ENCODE peak calls at places on chromosomes 1 and 21, in six cellular contexts. E is GM19239, T is HFFc6, Y is AG08396, P is ovary, M is NCI-H2107. N is an unnamed sample.
A peak's percentile ranks its signal among the peaks of the same experiment; 100 is the strongest.

GRCh38 chr21:44533121-44533890 is 6.7 kb downstream of the KRTAP10-1 start:
- DNase-seq in E (no peak), T (no peak), Y (no peak), P (no peak), M (no peak), N (no peak)

GRCh38 chr1:172515927-172516326 is 17.0 kb upstream of the SUCO start:
- DNase-seq in E (no peak), T (no peak), Y (no peak), P (no peak), M (no peak), N (no peak)

GRCh38 chr1:51331206-51332100 is 1.1 kb upstream of the TTC39A start:
- DNase-seq in E (peak; percentile 68), T (peak; percentile 60), Y (peak; percentile 84), P (no peak), M (no peak), N (peak; percentile 19)

GRCh38 chr1:87497804-87498203 is 169.1 kb downstream of the LMO4 start:
- DNase-seq in E (no peak), T (no peak), Y (no peak), P (no peak), M (no peak), N (no peak)

GRCh38 chr1:77546890-77547289 is 135.6 kb downstream of the ZZZ3 start:
- DNase-seq in E (no peak), T (no peak), Y (no peak), P (no peak), M (no peak), N (no peak)

GRCh38 chr1:184685116-184685515 is 69.5 kb downstream of the EDEM3 start:
- DNase-seq in E (no peak), T (no peak), Y (no peak), P (no peak), M (no peak), N (no peak)

GRCh38 chr1:17230671-17231310 is 18.1 kb upstream of the PADI3 start:
- DNase-seq in E (no peak), T (no peak), Y (no peak), P (no peak), M (no peak), N (no peak)

GRCh38 chr1:201877877-201878339 is 10.8 kb upstream of the SHISA4 start:
- DNase-seq in E (no peak), T (peak; percentile 55), Y (peak; percentile 50), P (no peak), M (no peak), N (no peak)

GRCh38 chr1:241992734-241993133 is 6.2 kb downstream of the MAP1LC3C start:
- DNase-seq in E (no peak), T (no peak), Y (no peak), P (no peak), M (no peak), N (no peak)

GRCh38 chr1:116377564-116378529 is 4.8 kb downstream of the ATP1A1 start:
- DNase-seq in E (peak; percentile 24), T (peak; percentile 92), Y (peak; percentile 61), P (peak; percentile 64), M (no peak), N (no peak)

GRCh38 chr1:234498448-234499118 is 19.6 kb upstream of the TARBP1 start:
- DNase-seq in E (no peak), T (no peak), Y (no peak), P (no peak), M (no peak), N (no peak)

N was measured in NCI-H1436.